ENCODE peak calls at places on chromosomes 12 and 14, in seven cellular contexts. One of them, this sample, is unnamed. For H3K4me1, the result is how much of the 10 kb centered on the place peaks cover.

GRCh38 chr12:80175307-80175930 is 76.1 kb downstream of the OTOGL start:
- DNase-seq in aorta: no peak
- DNase-seq in left lung: no peak
- DNase-seq in HepG2: no peak
- DNase-seq in mammary epithelial cell: peak
- DNase-seq in lower lobe of right lung: no peak
- DNase-seq in kidney: no peak
- DNase-seq in this sample: no peak

GRCh38 chr14:32939254-32940065 is 781 bp downstream of the NPAS3 start:
- DNase-seq in HepG2: no peak
- DNase-seq in kidney: peak
- DNase-seq in aorta: peak
- DNase-seq in mammary epithelial cell: peak
- DNase-seq in left lung: peak
- DNase-seq in lower lobe of right lung: peak
- DNase-seq in this sample: peak

GRCh38 chr14:56159066-56159465 is 40.9 kb downstream of the PELI2 start:
- DNase-seq in mammary epithelial cell: peak
- DNase-seq in left lung: no peak
- DNase-seq in HepG2: no peak
- DNase-seq in aorta: no peak
- DNase-seq in kidney: no peak
- DNase-seq in lower lobe of right lung: no peak
- DNase-seq in this sample: no peak

GRCh38 chr14:48350971-48351370 is 675.6 kb upstream of the MDGA2 start:
- DNase-seq in kidney: no peak
- DNase-seq in mammary epithelial cell: peak
- DNase-seq in left lung: no peak
- DNase-seq in lower lobe of right lung: no peak
- DNase-seq in HepG2: no peak
- DNase-seq in aorta: no peak
- DNase-seq in this sample: no peak

GRCh38 chr14:69675877-69676416 is 64.6 kb downstream of the SUSD6 start:
- DNase-seq in kidney: no peak
- DNase-seq in HepG2: no peak
- DNase-seq in aorta: no peak
- DNase-seq in mammary epithelial cell: no peak
- DNase-seq in lower lobe of right lung: no peak
- DNase-seq in left lung: no peak
- DNase-seq in this sample: no peak

GRCh38 chr12:51678086-51678724 is 87.2 kb downstream of the SCN8A start:
- DNase-seq in HepG2: peak
- DNase-seq in lower lobe of right lung: no peak
- DNase-seq in left lung: no peak
- DNase-seq in aorta: no peak
- DNase-seq in mammary epithelial cell: peak
- DNase-seq in kidney: no peak
- DNase-seq in this sample: peak

GRCh38 chr14:21455592-21455911 is 371 bp downstream of the CHD8 start:
- DNase-seq in kidney: no peak
- DNase-seq in mammary epithelial cell: peak
- DNase-seq in aorta: no peak
- DNase-seq in left lung: no peak
- DNase-seq in lower lobe of right lung: no peak
- DNase-seq in HepG2: no peak
- DNase-seq in this sample: no peak

GRCh38 chr12:89883630-89884364 is 175.2 kb upstream of the ATP2B1 start:
- DNase-seq in aorta: no peak
- DNase-seq in left lung: no peak
- DNase-seq in lower lobe of right lung: no peak
- DNase-seq in HepG2: no peak
- DNase-seq in mammary epithelial cell: peak
- DNase-seq in kidney: no peak
- DNase-seq in this sample: no peak

GRCh38 chr12:106147956-106148355 is 9.2 kb upstream of the NUAK1 start:
- DNase-seq in HepG2: no peak
- DNase-seq in kidney: peak
- DNase-seq in lower lobe of right lung: no peak
- DNase-seq in left lung: no peak
- DNase-seq in aorta: peak
- DNase-seq in mammary epithelial cell: no peak
- DNase-seq in this sample: peak

GRCh38 chr14:50770586-50770985 is 60.4 kb downstream of the NIN start:
- DNase-seq in left lung: no peak
- DNase-seq in lower lobe of right lung: no peak
- DNase-seq in mammary epithelial cell: peak
- DNase-seq in HepG2: no peak
- DNase-seq in aorta: no peak
- DNase-seq in kidney: no peak
- DNase-seq in this sample: no peak

GRCh38 chr12:6452908-6453630 is 1.2 kb downstream of the TAPBPL start:
- DNase-seq in mammary epithelial cell: no peak
- DNase-seq in HepG2: no peak
- DNase-seq in kidney: peak
- DNase-seq in lower lobe of right lung: peak
- DNase-seq in left lung: no peak
- DNase-seq in aorta: no peak
- DNase-seq in this sample: no peak

GRCh38 chr12:101078881-101079280 is 131.2 kb downstream of the SLC5A8 start:
- DNase-seq in mammary epithelial cell: no peak
- DNase-seq in lower lobe of right lung: no peak
- DNase-seq in left lung: no peak
- DNase-seq in aorta: no peak
- DNase-seq in HepG2: no peak
- DNase-seq in kidney: no peak
- DNase-seq in this sample: no peak

GRCh38 chr12:127165567-127166392 is 1101.2 kb upstream of the TMEM132C start:
- DNase-seq in HepG2: peak
- DNase-seq in aorta: peak
- DNase-seq in left lung: peak
- DNase-seq in lower lobe of right lung: peak
- DNase-seq in mammary epithelial cell: peak
- DNase-seq in kidney: peak
- DNase-seq in this sample: peak

GRCh38 chr14:26594756-26595545 is 2.9 kb downstream of the NOVA1 start:
- DNase-seq in mammary epithelial cell: no peak
- DNase-seq in kidney: no peak
- DNase-seq in left lung: no peak
- DNase-seq in lower lobe of right lung: no peak
- DNase-seq in aorta: no peak
- DNase-seq in HepG2: no peak
- DNase-seq in this sample: no peak

GRCh38 chr14:26596722-26597030 is 1.2 kb downstream of the NOVA1 start:
- DNase-seq in left lung: no peak
- DNase-seq in mammary epithelial cell: no peak
- DNase-seq in HepG2: no peak
- DNase-seq in aorta: no peak
- DNase-seq in lower lobe of right lung: no peak
- DNase-seq in kidney: peak
- DNase-seq in this sample: peak

GRCh38 chr14:26594148-26594547 is 3.7 kb downstream of the NOVA1 start:
- DNase-seq in kidney: no peak
- DNase-seq in mammary epithelial cell: no peak
- DNase-seq in aorta: no peak
- DNase-seq in lower lobe of right lung: no peak
- DNase-seq in HepG2: no peak
- DNase-seq in left lung: no peak
- DNase-seq in this sample: no peak

GRCh38 chr14:26597136-26598080 is at the start of gene NOVA1:
- DNase-seq in mammary epithelial cell: no peak
- DNase-seq in left lung: no peak
- DNase-seq in kidney: peak
- DNase-seq in aorta: peak
- DNase-seq in lower lobe of right lung: peak
- DNase-seq in HepG2: no peak
- DNase-seq in this sample: peak

GRCh38 chr14:26595922-26596721 is 1.7 kb downstream of the NOVA1 start:
- DNase-seq in kidney: no peak
- DNase-seq in lower lobe of right lung: no peak
- DNase-seq in left lung: no peak
- DNase-seq in HepG2: no peak
- DNase-seq in mammary epithelial cell: no peak
- DNase-seq in aorta: no peak
- DNase-seq in this sample: no peak
- H3K4me3 ChIP-seq in kidney: peak
- H3K4me3 ChIP-seq in lower lobe of right lung: peak
- H3K4me3 ChIP-seq in left lung: no peak
- H3K4me3 ChIP-seq in HepG2: no peak
- H3K4me3 ChIP-seq in mammary epithelial cell: no peak
- H3K4me3 ChIP-seq in aorta: peak
- H3K4me3 ChIP-seq in this sample: peak

GRCh38 chr14:64928239-64929002 is 14.1 kb downstream of the GPX2 start:
- DNase-seq in aorta: no peak
- DNase-seq in mammary epithelial cell: no peak
- DNase-seq in lower lobe of right lung: no peak
- DNase-seq in left lung: no peak
- DNase-seq in kidney: no peak
- DNase-seq in HepG2: no peak
- DNase-seq in this sample: no peak
- H3K4me1 ChIP-seq in aorta: under half
- H3K4me1 ChIP-seq in mammary epithelial cell: under half
- H3K4me1 ChIP-seq in lower lobe of right lung: under half
- H3K4me1 ChIP-seq in left lung: under half
- H3K4me1 ChIP-seq in kidney: under half
- H3K4me1 ChIP-seq in HepG2: under half
- H3K4me1 ChIP-seq in this sample: under half

GRCh38 chr14:23237772-23238594 is at the start of gene RNF212B:
- DNase-seq in lower lobe of right lung: peak
- DNase-seq in aorta: peak
- DNase-seq in kidney: peak
- DNase-seq in left lung: peak
- DNase-seq in HepG2: peak
- DNase-seq in mammary epithelial cell: peak
- DNase-seq in this sample: peak
- H3K4me3 ChIP-seq in lower lobe of right lung: peak
- H3K4me3 ChIP-seq in aorta: no peak
- H3K4me3 ChIP-seq in kidney: peak
- H3K4me3 ChIP-seq in left lung: no peak
- H3K4me3 ChIP-seq in HepG2: peak
- H3K4me3 ChIP-seq in mammary epithelial cell: peak
- H3K4me3 ChIP-seq in this sample: peak

DNA sequence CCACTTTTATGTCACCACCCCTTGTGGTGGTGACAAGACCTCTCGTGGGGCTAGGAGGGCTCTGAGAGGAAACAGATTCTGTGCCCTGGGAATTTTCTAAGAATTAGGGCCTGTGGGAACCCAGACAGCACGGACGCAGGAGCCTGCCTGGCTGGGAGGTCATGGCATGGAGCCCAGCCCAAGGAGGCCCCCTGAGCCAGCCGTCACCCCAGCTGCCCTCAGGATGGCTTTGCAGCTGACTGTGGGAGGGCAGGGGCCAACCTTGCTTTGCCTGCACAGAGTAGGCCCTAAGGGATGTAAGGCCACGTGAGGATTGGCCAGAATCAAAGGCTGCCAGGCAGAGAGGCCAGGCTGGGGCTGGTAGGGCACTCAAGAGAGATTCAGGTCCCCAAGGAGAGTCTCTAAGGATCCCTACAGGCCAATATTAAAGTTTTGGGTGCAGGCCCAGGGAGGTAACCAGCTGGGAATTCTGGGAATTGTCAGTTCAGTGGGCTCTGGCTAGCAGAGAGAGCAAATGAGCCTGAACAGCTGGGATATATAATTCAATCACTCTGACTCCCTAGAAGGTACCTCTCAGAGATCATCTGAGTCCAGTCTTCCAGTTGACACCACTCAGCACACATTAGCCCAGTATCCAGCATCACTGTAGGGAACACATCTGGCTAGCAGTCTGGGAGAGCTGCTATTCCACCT is 6.4 kb downstream of the LTBP2 start:
- DNase-seq in lower lobe of right lung: no peak
- DNase-seq in left lung: no peak
- DNase-seq in mammary epithelial cell: no peak
- DNase-seq in aorta: no peak
- DNase-seq in kidney: no peak
- DNase-seq in HepG2: no peak
- DNase-seq in this sample: no peak
- H3K4me1 ChIP-seq in lower lobe of right lung: under half
- H3K4me1 ChIP-seq in left lung: under half
- H3K4me1 ChIP-seq in mammary epithelial cell: under half
- H3K4me1 ChIP-seq in aorta: under half
- H3K4me1 ChIP-seq in kidney: under half
- H3K4me1 ChIP-seq in HepG2: under half
- H3K4me1 ChIP-seq in this sample: under half

GRCh38 chr12:70254225-70254624 is 11.0 kb downstream of the CNOT2 start:
- DNase-seq in mammary epithelial cell: no peak
- DNase-seq in aorta: no peak
- DNase-seq in HepG2: no peak
- DNase-seq in kidney: no peak
- DNase-seq in left lung: no peak
- DNase-seq in lower lobe of right lung: no peak
- DNase-seq in this sample: no peak

GRCh38 chr12:70251226-70251625 is 8.0 kb downstream of the CNOT2 start:
- DNase-seq in left lung: no peak
- DNase-seq in lower lobe of right lung: no peak
- DNase-seq in HepG2: no peak
- DNase-seq in mammary epithelial cell: no peak
- DNase-seq in kidney: no peak
- DNase-seq in aorta: no peak
- DNase-seq in this sample: no peak

GRCh38 chr12:70255311-70255710 is 12.1 kb downstream of the CNOT2 start:
- DNase-seq in mammary epithelial cell: peak
- DNase-seq in lower lobe of right lung: no peak
- DNase-seq in kidney: no peak
- DNase-seq in left lung: no peak
- DNase-seq in aorta: no peak
- DNase-seq in HepG2: no peak
- DNase-seq in this sample: no peak

GRCh38 chr12:70252832-70253231 is 9.6 kb downstream of the CNOT2 start:
- DNase-seq in lower lobe of right lung: no peak
- DNase-seq in HepG2: no peak
- DNase-seq in aorta: no peak
- DNase-seq in mammary epithelial cell: no peak
- DNase-seq in kidney: no peak
- DNase-seq in left lung: no peak
- DNase-seq in this sample: no peak

DNA sequence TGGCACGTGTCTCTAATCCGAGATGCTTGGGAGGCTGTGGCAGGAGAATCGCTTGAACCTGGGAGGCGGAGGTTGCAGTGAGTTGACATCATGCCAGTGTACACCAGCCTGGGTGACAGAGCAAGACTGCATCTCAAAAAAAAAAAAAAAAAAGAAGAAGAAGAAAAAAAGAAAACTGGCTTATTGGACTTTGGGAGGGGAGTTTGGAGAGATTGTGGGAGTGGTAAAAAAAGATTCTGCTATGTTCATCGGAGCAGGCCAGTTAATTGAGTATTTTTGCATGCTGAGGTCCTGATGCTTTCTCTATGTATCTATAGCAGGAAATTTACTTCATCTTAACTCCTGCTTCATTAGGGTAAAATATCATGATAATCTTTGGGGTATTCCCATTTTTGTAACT is 11.6 kb downstream of the CNOT2 start:
- DNase-seq in HepG2: no peak
- DNase-seq in aorta: no peak
- DNase-seq in lower lobe of right lung: no peak
- DNase-seq in left lung: no peak
- DNase-seq in mammary epithelial cell: no peak
- DNase-seq in kidney: no peak
- DNase-seq in this sample: no peak
- H3K4me3 ChIP-seq in HepG2: no peak
- H3K4me3 ChIP-seq in aorta: peak
- H3K4me3 ChIP-seq in lower lobe of right lung: no peak
- H3K4me3 ChIP-seq in left lung: no peak
- H3K4me3 ChIP-seq in mammary epithelial cell: no peak
- H3K4me3 ChIP-seq in kidney: no peak
- H3K4me3 ChIP-seq in this sample: no peak

This sample was measured in BE2C.